ENCODE peak calls at places on chromosomes 13 and 19, in seven cellular contexts. One of them, this sample, is unnamed.

GRCh38 chr19:54457773-54458647 is 5.6 kb downstream of the LENG9 start:
- DNase-seq in ecto neural progenitor cell: no peak
- DNase-seq in H54: no peak
- DNase-seq in lung: no peak
- DNase-seq in kidney: peak
- DNase-seq in CD8-positive, alpha-beta memory T cell: no peak
- DNase-seq in CD4-positive, alpha-beta T cell: no peak
- DNase-seq in this sample: no peak

GRCh38 chr13:35888327-35888940 is 242.7 kb downstream of the DCLK1 start:
- DNase-seq in ecto neural progenitor cell: no peak
- DNase-seq in H54: no peak
- DNase-seq in lung: peak
- DNase-seq in kidney: no peak
- DNase-seq in CD8-positive, alpha-beta memory T cell: no peak
- DNase-seq in CD4-positive, alpha-beta T cell: no peak
- DNase-seq in this sample: no peak

GRCh38 chr19:41861098-41861768 is 1.2 kb downstream of the RPS19 start:
- DNase-seq in ecto neural progenitor cell: no peak
- DNase-seq in H54: no peak
- DNase-seq in lung: no peak
- DNase-seq in kidney: peak
- DNase-seq in CD8-positive, alpha-beta memory T cell: no peak
- DNase-seq in CD4-positive, alpha-beta T cell: no peak
- DNase-seq in this sample: no peak

GRCh38 chr13:35256459-35257148 is 219.9 kb downstream of the MAB21L1 start:
- DNase-seq in ecto neural progenitor cell: peak
- DNase-seq in H54: no peak
- DNase-seq in lung: no peak
- DNase-seq in kidney: peak
- DNase-seq in CD8-positive, alpha-beta memory T cell: no peak
- DNase-seq in CD4-positive, alpha-beta T cell: no peak
- DNase-seq in this sample: no peak

GRCh38 chr13:99027260-99027659 is 49.4 kb upstream of the DOCK9 start:
- DNase-seq in ecto neural progenitor cell: no peak
- DNase-seq in H54: peak
- DNase-seq in lung: no peak
- DNase-seq in kidney: no peak
- DNase-seq in CD8-positive, alpha-beta memory T cell: no peak
- DNase-seq in CD4-positive, alpha-beta T cell: no peak
- DNase-seq in this sample: no peak

GRCh38 chr13:61294467-61295186 is 121.0 kb downstream of the PCDH20 start:
- DNase-seq in ecto neural progenitor cell: no peak
- DNase-seq in H54: no peak
- DNase-seq in lung: no peak
- DNase-seq in kidney: no peak
- DNase-seq in CD8-positive, alpha-beta memory T cell: no peak
- DNase-seq in CD4-positive, alpha-beta T cell: no peak
- DNase-seq in this sample: no peak

GRCh38 chr13:105783261-105783660 is 752.2 kb downstream of the EFNB2 start:
- DNase-seq in ecto neural progenitor cell: no peak
- DNase-seq in H54: no peak
- DNase-seq in lung: no peak
- DNase-seq in kidney: no peak
- DNase-seq in CD8-positive, alpha-beta memory T cell: no peak
- DNase-seq in CD4-positive, alpha-beta T cell: no peak
- DNase-seq in this sample: no peak

GRCh38 chr13:112213467-112214245 is 146.7 kb downstream of the SOX1 start:
- DNase-seq in ecto neural progenitor cell: no peak
- DNase-seq in H54: no peak
- DNase-seq in lung: peak
- DNase-seq in kidney: no peak
- DNase-seq in CD8-positive, alpha-beta memory T cell: no peak
- DNase-seq in CD4-positive, alpha-beta T cell: no peak
- DNase-seq in this sample: no peak

GRCh38 chr13:112098699-112099098 is 31.8 kb downstream of the SOX1 start:
- DNase-seq in ecto neural progenitor cell: no peak
- DNase-seq in H54: no peak
- DNase-seq in lung: no peak
- DNase-seq in kidney: no peak
- DNase-seq in CD8-positive, alpha-beta memory T cell: no peak
- DNase-seq in CD4-positive, alpha-beta T cell: no peak
- DNase-seq in this sample: no peak

GRCh38 chr13:27967203-27967735 is 1.8 kb downstream of the CDX2 start:
- DNase-seq in ecto neural progenitor cell: no peak
- DNase-seq in H54: no peak
- DNase-seq in lung: no peak
- DNase-seq in kidney: no peak
- DNase-seq in CD8-positive, alpha-beta memory T cell: no peak
- DNase-seq in CD4-positive, alpha-beta T cell: no peak
- DNase-seq in this sample: no peak

GRCh38 chr13:35808846-35809245 is 322.3 kb downstream of the DCLK1 start:
- DNase-seq in ecto neural progenitor cell: no peak
- DNase-seq in H54: no peak
- DNase-seq in lung: no peak
- DNase-seq in kidney: no peak
- DNase-seq in CD8-positive, alpha-beta memory T cell: no peak
- DNase-seq in CD4-positive, alpha-beta T cell: no peak
- DNase-seq in this sample: no peak

GRCh38 chr13:98503175-98504028 is 73.5 kb downstream of the STK24 start:
- DNase-seq in ecto neural progenitor cell: peak
- DNase-seq in H54: no peak
- DNase-seq in lung: no peak
- DNase-seq in kidney: no peak
- DNase-seq in CD8-positive, alpha-beta memory T cell: no peak
- DNase-seq in CD4-positive, alpha-beta T cell: no peak
- DNase-seq in this sample: no peak

GRCh38 chr13:41812851-41813250 is 148.1 kb downstream of the VWA8 start:
- DNase-seq in ecto neural progenitor cell: no peak
- DNase-seq in H54: no peak
- DNase-seq in lung: no peak
- DNase-seq in kidney: no peak
- DNase-seq in CD8-positive, alpha-beta memory T cell: no peak
- DNase-seq in CD4-positive, alpha-beta T cell: no peak
- DNase-seq in this sample: no peak

GRCh38 chr13:93862259-93862658 is 617.2 kb downstream of the DCT start:
- DNase-seq in ecto neural progenitor cell: no peak
- DNase-seq in H54: no peak
- DNase-seq in lung: no peak
- DNase-seq in kidney: no peak
- DNase-seq in CD8-positive, alpha-beta memory T cell: no peak
- DNase-seq in CD4-positive, alpha-beta T cell: no peak
- DNase-seq in this sample: no peak

GRCh38 chr13:80469841-80470378 is 129.0 kb upstream of the SPRY2 start:
- DNase-seq in ecto neural progenitor cell: no peak
- DNase-seq in H54: peak
- DNase-seq in lung: peak
- DNase-seq in kidney: peak
- DNase-seq in CD8-positive, alpha-beta memory T cell: no peak
- DNase-seq in CD4-positive, alpha-beta T cell: no peak
- DNase-seq in this sample: peak

GRCh38 chr19:3863648-3864047 is 5.2 kb downstream of the ZFR2 start:
- DNase-seq in ecto neural progenitor cell: no peak
- DNase-seq in H54: no peak
- DNase-seq in lung: no peak
- DNase-seq in kidney: no peak
- DNase-seq in CD8-positive, alpha-beta memory T cell: no peak
- DNase-seq in CD4-positive, alpha-beta T cell: no peak
- DNase-seq in this sample: no peak

GRCh38 chr13:45162194-45162593 is 38.7 kb downstream of the KCTD4 start:
- DNase-seq in ecto neural progenitor cell: no peak
- DNase-seq in H54: no peak
- DNase-seq in lung: no peak
- DNase-seq in kidney: no peak
- DNase-seq in CD8-positive, alpha-beta memory T cell: no peak
- DNase-seq in CD4-positive, alpha-beta T cell: no peak
- DNase-seq in this sample: no peak

GRCh38 chr13:45833663-45834062 is 17.9 kb downstream of the SIAH3 start:
- DNase-seq in ecto neural progenitor cell: no peak
- DNase-seq in H54: peak
- DNase-seq in lung: no peak
- DNase-seq in kidney: no peak
- DNase-seq in CD8-positive, alpha-beta memory T cell: no peak
- DNase-seq in CD4-positive, alpha-beta T cell: no peak
- DNase-seq in this sample: no peak

GRCh38 chr13:106573279-106573831 is 5.4 kb upstream of the ARGLU1 start:
- DNase-seq in ecto neural progenitor cell: no peak
- DNase-seq in H54: no peak
- DNase-seq in lung: no peak
- DNase-seq in kidney: no peak
- DNase-seq in CD8-positive, alpha-beta memory T cell: no peak
- DNase-seq in CD4-positive, alpha-beta T cell: no peak
- DNase-seq in this sample: no peak

GRCh38 chr13:44014501-44014900 is 134.8 kb downstream of the LACC1 start:
- DNase-seq in ecto neural progenitor cell: no peak
- DNase-seq in H54: no peak
- DNase-seq in lung: no peak
- DNase-seq in kidney: no peak
- DNase-seq in CD8-positive, alpha-beta memory T cell: no peak
- DNase-seq in CD4-positive, alpha-beta T cell: no peak
- DNase-seq in this sample: no peak

GRCh38 chr13:25874907-25875306 is 176.9 kb downstream of the SHISA2 start:
- DNase-seq in ecto neural progenitor cell: no peak
- DNase-seq in H54: no peak
- DNase-seq in lung: no peak
- DNase-seq in kidney: no peak
- DNase-seq in CD8-positive, alpha-beta memory T cell: peak
- DNase-seq in CD4-positive, alpha-beta T cell: peak
- DNase-seq in this sample: no peak

GRCh38 chr13:35789335-35790166 is 313.1 kb upstream of the MAB21L1 start:
- DNase-seq in ecto neural progenitor cell: no peak
- DNase-seq in H54: no peak
- DNase-seq in lung: no peak
- DNase-seq in kidney: no peak
- DNase-seq in CD8-positive, alpha-beta memory T cell: no peak
- DNase-seq in CD4-positive, alpha-beta T cell: no peak
- DNase-seq in this sample: no peak

GRCh38 chr19:17304386-17305047 is 1.2 kb upstream of the MRPL34 start:
- DNase-seq in ecto neural progenitor cell: peak
- DNase-seq in H54: no peak
- DNase-seq in lung: peak
- DNase-seq in kidney: no peak
- DNase-seq in CD8-positive, alpha-beta memory T cell: no peak
- DNase-seq in CD4-positive, alpha-beta T cell: no peak
- DNase-seq in this sample: no peak

GRCh38 chr13:49530452-49530851 is 34.7 kb downstream of the PHF11 start:
- DNase-seq in ecto neural progenitor cell: no peak
- DNase-seq in H54: no peak
- DNase-seq in lung: no peak
- DNase-seq in kidney: no peak
- DNase-seq in CD8-positive, alpha-beta memory T cell: no peak
- DNase-seq in CD4-positive, alpha-beta T cell: no peak
- DNase-seq in this sample: no peak

GRCh38 chr19:45906221-45906620 is 3.8 kb upstream of the MYPOP start:
- DNase-seq in ecto neural progenitor cell: no peak
- DNase-seq in H54: no peak
- DNase-seq in lung: no peak
- DNase-seq in kidney: no peak
- DNase-seq in CD8-positive, alpha-beta memory T cell: no peak
- DNase-seq in CD4-positive, alpha-beta T cell: no peak
- DNase-seq in this sample: no peak

This sample was measured in ovary.